ENCODE peak calls at places on chromosomes 16 and 17, in six cellular contexts. G is uterus, L is lower lobe of right lung, A is fibroblast of lung, H is aorta, X is A549. E is an unnamed sample.
A peak's percentile ranks its signal among the peaks of the same experiment; 100 is the strongest.

GRCh38 chr17:16987830-16988601 is 16.1 kb upstream of the TNFRSF13B start:
- DNase-seq in G (peak; percentile 39), L (peak; percentile 81), A (peak; percentile 87), H (no peak), X (peak; percentile 74), E (peak; percentile 86)

GRCh38 chr17:80035687-80035936 is at the start of gene TBC1D16:
- DNase-seq in G (no peak), L (no peak), A (no peak), H (no peak), X (no peak), E (no peak)

GRCh38 chr16:30941600-30942420 is 7.1 kb upstream of the ORAI3 start:
- DNase-seq in G (peak; percentile 67), L (peak; percentile 90), A (peak; percentile 50), H (peak; percentile 89), X (peak; percentile 87), E (peak; percentile 70)

GRCh38 chr16:76428858-76429257 is 151.7 kb downstream of the CNTNAP4 start:
- DNase-seq in G (no peak), L (no peak), A (no peak), H (no peak), X (no peak), E (no peak)

GRCh38 chr16:57379579-57379978 is 7.3 kb downstream of the CX3CL1 start:
- DNase-seq in G (no peak), L (no peak), A (no peak), H (no peak), X (no peak), E (no peak)

GRCh38 chr16:31355701-31356100 is 725 bp downstream of the ITGAX start:
- DNase-seq in G (no peak), L (no peak), A (no peak), H (peak; percentile 65), X (no peak), E (no peak)

GRCh38 chr17:81939881-81940385 is 2.8 kb upstream of the PYCR1 start:
- DNase-seq in G (peak; percentile 64), L (no peak), A (peak; percentile 44), H (peak; percentile 92), X (no peak), E (no peak)

GRCh38 chr16:85652431-85653221 is 36.1 kb downstream of the GINS2 start:
- DNase-seq in G (peak; percentile 73), L (peak; percentile 74), A (peak; percentile 53), H (peak; percentile 89), X (peak; percentile 25), E (peak; percentile 34)

GRCh38 chr17:33987162-33987561 is 267.9 kb upstream of the CCL2 start:
- DNase-seq in G (no peak), L (no peak), A (no peak), H (no peak), X (no peak), E (no peak)

GRCh38 chr16:68707341-68708152 is 29.5 kb upstream of the CDH1 start:
- DNase-seq in G (no peak), L (peak; percentile 86), A (peak; percentile 77), H (no peak), X (peak; percentile 89), E (peak; percentile 27)

GRCh38 chr16:57842606-57843005 is 40.3 kb upstream of the KIFC3 start:
- DNase-seq in G (no peak), L (no peak), A (peak; percentile 36), H (no peak), X (no peak), E (peak; percentile 9)

GRCh38 chr17:73600103-73600871 is 44.0 kb downstream of the SDK2 start:
- DNase-seq in G (no peak), L (no peak), A (no peak), H (no peak), X (no peak), E (no peak)

GRCh38 chr16:754208-755097 is 6.1 kb upstream of the MSLN start:
- DNase-seq in G (no peak), L (no peak), A (no peak), H (no peak), X (no peak), E (no peak)

GRCh38 chr16:749010-749409 is 8.2 kb upstream of the CIAO3 start:
- DNase-seq in G (no peak), L (no peak), A (peak; percentile 80), H (no peak), X (no peak), E (peak; percentile 35)

GRCh38 chr16:750454-750853 is 9.7 kb upstream of the CIAO3 start:
- DNase-seq in G (no peak), L (no peak), A (no peak), H (no peak), X (no peak), E (no peak)

GRCh38 chr16:751152-752007 is 9.2 kb upstream of the MSLN start:
- DNase-seq in G (no peak), L (peak; percentile 49), A (no peak), H (no peak), X (no peak), E (no peak)

DNA sequence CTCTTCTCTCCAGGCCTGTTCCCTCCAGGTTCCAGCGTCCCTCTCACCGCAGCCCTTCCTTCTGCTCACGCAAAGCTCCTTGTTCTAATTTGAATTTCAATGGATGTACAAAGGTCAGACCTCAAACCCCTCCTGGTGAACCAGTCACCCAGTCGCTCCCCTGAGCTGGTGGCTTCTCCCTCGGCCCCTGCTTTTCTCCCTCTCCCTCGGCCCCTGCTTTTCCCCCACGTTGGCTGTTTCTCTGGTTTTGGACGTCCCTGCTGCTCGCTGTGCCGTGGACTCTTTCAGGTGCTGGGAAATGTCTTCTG is 8.6 kb upstream of the MSLN start:
- DNase-seq in G (no peak), L (no peak), A (no peak), H (no peak), X (no peak), E (no peak)
- H3K4me3 ChIP-seq in G (no peak overlapping the region), L (no peak overlapping the region), A (no peak overlapping the region), H (no peak overlapping the region), X (no peak overlapping the region), E (no peak overlapping the region)

DNA sequence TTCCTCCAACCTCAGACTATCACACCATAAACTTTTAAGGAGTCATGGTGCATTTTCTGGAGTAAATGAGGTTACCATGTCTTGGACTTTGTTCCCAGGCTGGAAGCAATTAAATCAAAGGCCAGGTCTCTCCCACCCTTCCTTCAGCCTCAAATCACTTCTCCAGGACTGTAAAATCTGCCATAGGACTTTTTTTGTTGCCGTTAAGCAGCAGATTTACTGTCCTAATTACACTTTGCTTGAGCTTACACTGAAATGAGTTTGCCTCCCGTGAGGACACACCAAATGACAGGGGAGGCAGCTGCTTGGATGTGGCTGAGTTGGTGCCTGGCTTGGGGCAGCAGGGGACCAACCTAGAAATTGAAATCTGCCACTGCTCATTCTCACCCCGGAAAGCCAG is 14.7 kb downstream of the DCAKD start:
- DNase-seq in G (no peak), L (no peak), A (no peak), H (no peak), X (no peak), E (no peak)
- H3K27ac ChIP-seq in G (no peak overlapping the region), L (no peak overlapping the region), A (no peak overlapping the region), H (no peak overlapping the region), X (no peak overlapping the region), E (no peak overlapping the region)

GRCh38 chr16:26071383-26071782 is 379.6 kb downstream of the HS3ST4 start:
- DNase-seq in G (no peak), L (no peak), A (no peak), H (no peak), X (no peak), E (no peak)
- H3K4me3 ChIP-seq in G (no peak overlapping the region), L (no peak overlapping the region), A (no peak overlapping the region), H (no peak overlapping the region), X (no peak overlapping the region), E (no peak overlapping the region)

GRCh38 chr17:30793282-30793977 is 31.1 kb downstream of the CRLF3 start:
- DNase-seq in G (no peak), L (no peak), A (no peak), H (no peak), X (no peak), E (no peak)

GRCh38 chr17:30788918-30789317 is 35.6 kb downstream of the CRLF3 start:
- DNase-seq in G (no peak), L (no peak), A (peak; percentile 63), H (no peak), X (no peak), E (no peak)

GRCh38 chr17:30796016-30796415 is 28.5 kb downstream of the CRLF3 start:
- DNase-seq in G (no peak), L (no peak), A (no peak), H (no peak), X (no peak), E (no peak)

GRCh38 chr17:30790279-30790678 is 34.2 kb downstream of the CRLF3 start:
- DNase-seq in G (no peak), L (no peak), A (no peak), H (no peak), X (no peak), E (no peak)
- H3K27ac ChIP-seq in G (no peak overlapping the region), L (no peak overlapping the region), A (no peak overlapping the region), H (no peak overlapping the region), X (no peak overlapping the region), E (no peak overlapping the region)

GRCh38 chr17:31004160-31004559 is 33.3 kb downstream of the RNF135 start:
- DNase-seq in G (no peak), L (no peak), A (no peak), H (no peak), X (no peak), E (no peak)
- H3K4me3 ChIP-seq in G (no peak overlapping the region), L (no peak overlapping the region), A (no peak overlapping the region), H (no peak overlapping the region), X (no peak overlapping the region), E (no peak overlapping the region)

DNA sequence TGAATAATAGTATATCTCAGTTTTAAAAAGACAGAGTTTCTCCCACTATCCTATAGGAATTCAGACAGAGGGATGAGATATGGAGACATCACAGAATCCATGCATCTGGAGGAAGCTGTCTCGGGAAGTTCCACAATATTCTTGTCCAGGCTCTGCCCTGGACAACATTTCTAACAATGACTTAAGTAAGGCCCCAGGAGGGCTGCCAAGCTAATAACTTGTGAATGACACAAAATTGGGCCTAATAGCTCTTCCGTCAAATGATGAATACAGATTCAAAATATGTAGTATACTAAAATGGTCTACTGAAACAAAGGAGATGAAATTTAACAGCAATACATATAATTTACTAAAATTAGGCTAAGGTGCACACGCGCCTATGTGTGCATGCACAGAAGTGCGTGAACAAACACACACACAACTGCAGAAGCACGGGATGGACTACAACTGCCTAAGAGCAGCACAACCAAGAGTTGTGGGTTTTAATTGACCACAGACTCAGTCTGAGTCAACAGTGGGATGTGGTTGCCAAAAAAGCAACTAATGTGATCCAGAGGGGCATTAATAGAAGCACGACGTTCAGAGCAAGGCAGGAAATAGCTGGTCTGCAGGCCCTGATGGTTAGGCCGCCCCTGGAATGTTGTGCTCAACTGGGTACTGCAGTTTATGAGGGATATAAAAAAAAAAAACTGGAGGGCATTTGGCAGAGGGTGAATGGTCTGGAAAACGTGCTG is 26.3 kb upstream of the HS3ST2 start:
- DNase-seq in G (no peak), L (no peak), A (peak; percentile 32), H (no peak), X (no peak), E (no peak)
- H3K27ac ChIP-seq in G (no peak overlapping the region), L (no peak overlapping the region), A (no peak overlapping the region), H (no peak overlapping the region), X (no peak overlapping the region), E (no peak overlapping the region)